ENCODE peak calls at places on chromosome 15, in ten cellular contexts. V is HCEC 1CT; D is NCI-H1105; Q is AML-193; H is stimulated activated CD8-positive, alpha-beta memory T cell treated with anti-CD3 and anti-CD28 coated beads, Interleukin-4, amount 100 ng/mL, for 4 hours; K is left ventricle myocardium superior; T is germinal center; C is CD4-positive, alpha-beta memory T cell; E is A549; S is HS-5. X is an unnamed sample.

GRCh38 chr15:72222433-72222832 is 8.6 kb downstream of the PKM start:
- DNase-seq in D (no peak), S (no peak), E (peak), K (peak), C (no peak), Q (no peak), H (no peak), V (no peak), T (no peak), X (peak)

GRCh38 chr15:81327526-81327925 is 3.6 kb upstream of the STARD5 start:
- DNase-seq in V (peak), T (no peak), H (no peak), Q (no peak), S (peak), D (no peak), E (no peak), C (no peak), K (no peak), X (peak)

GRCh38 chr15:36940636-36941285 is 159.6 kb downstream of the MEIS2 start:
- DNase-seq in T (no peak), D (no peak), S (no peak), V (no peak), E (no peak), K (no peak), Q (no peak), C (no peak), H (no peak), X (no peak)

GRCh38 chr15:55993804-55994539 is 560 bp upstream of the NEDD4 start:
- DNase-seq in Q (no peak), T (no peak), V (peak), E (peak), K (no peak), H (no peak), D (peak), S (peak), C (no peak), X (peak)

GRCh38 chr15:35458176-35458856 is 87.6 kb downstream of the DPH6 start:
- DNase-seq in V (peak), K (no peak), E (no peak), T (no peak), S (no peak), C (no peak), D (no peak), H (no peak), Q (no peak), X (no peak)

GRCh38 chr15:79065361-79065743 is 25.2 kb downstream of the RASGRF1 start:
- DNase-seq in D (no peak), E (no peak), V (no peak), S (no peak), H (no peak), T (no peak), Q (no peak), C (no peak), K (no peak), X (no peak)

GRCh38 chr15:62110000-62110851 is 43.4 kb downstream of the C2CD4A start:
- DNase-seq in C (no peak), V (peak), E (peak), K (no peak), D (peak), S (no peak), H (no peak), Q (no peak), T (no peak), X (peak)

GRCh38 chr15:53513431-53513830 is 246.0 kb downstream of the WDR72 start:
- DNase-seq in C (no peak), D (no peak), E (no peak), Q (no peak), T (no peak), K (no peak), H (no peak), S (no peak), V (no peak), X (no peak)

GRCh38 chr15:91660174-91660649 is 193.3 kb upstream of the SLCO3A1 start:
- DNase-seq in C (peak), K (no peak), E (peak), T (no peak), Q (no peak), D (no peak), V (no peak), S (no peak), H (no peak), X (no peak)

GRCh38 chr15:93179072-93179471 is 90.1 kb upstream of the RGMA start:
- DNase-seq in K (peak), Q (no peak), T (no peak), H (no peak), C (no peak), E (peak), S (no peak), D (no peak), V (no peak), X (no peak)

GRCh38 chr15:51131596-51132290 is 37.0 kb upstream of the TNFAIP8L3 start:
- DNase-seq in Q (no peak), S (no peak), C (no peak), K (no peak), T (no peak), E (no peak), D (no peak), H (no peak), V (no peak), X (no peak)

X was measured in osteoblast.